ENCODE peak calls at places on chromosomes 12 and 14, in four cellular contexts. J is CD8-positive, alpha-beta T cell; Z is Calu3; I is GM19239. W is an unnamed sample.

GRCh38 chr12:6828671-6829531 is 694 bp downstream of the P3H3 start:
- DNase-seq in J (peak; percentile 19), Z (peak; percentile 19), I (no peak), W (peak; percentile 26)

GRCh38 chr12:14938301-14938700 is at the start of gene ERP27:
- DNase-seq in J (no peak), Z (no peak), I (no peak), W (no peak)

GRCh38 chr14:76304536-76305473 is 71.1 kb upstream of the ESRRB start:
- DNase-seq in J (no peak), Z (no peak), I (no peak), W (no peak)

GRCh38 chr12:82329508-82329907 is 28.7 kb downstream of the CCDC59 start:
- DNase-seq in J (no peak), Z (no peak), I (no peak), W (no peak)

GRCh38 chr14:23071975-23072539 is 14.7 kb upstream of the CDH24 start:
- DNase-seq in J (no peak), Z (no peak), I (no peak), W (no peak)

GRCh38 chr12:68048648-68049297 is 59.5 kb downstream of the IFNG-AS1 start:
- DNase-seq in J (no peak), Z (no peak), I (no peak), W (no peak)

GRCh38 chr12:48936379-48936979 is 11.2 kb upstream of the FKBP11 start:
- DNase-seq in J (peak; percentile 78), Z (peak; percentile 74), I (peak; percentile 74), W (peak; percentile 91)

GRCh38 chr12:13950502-13950901 is 30.9 kb downstream of the GRIN2B start:
- DNase-seq in J (no peak), Z (no peak), I (no peak), W (no peak)

GRCh38 chr14:58899317-58899713 is 261.6 kb downstream of the DACT1 start:
- DNase-seq in J (no peak), Z (no peak), I (no peak), W (no peak)

GRCh38 chr12:103841690-103842584 is 903 bp upstream of the NT5DC3 start:
- DNase-seq in J (peak; percentile 11), Z (peak; percentile 84), I (peak; percentile 17), W (peak; percentile 14)

GRCh38 chr14:55957950-55958349 is 160.3 kb upstream of the PELI2 start:
- DNase-seq in J (no peak), Z (no peak), I (no peak), W (no peak)

GRCh38 chr14:77111021-77111420 is 13.0 kb downstream of the CIPC start:
- DNase-seq in J (no peak), Z (no peak), I (no peak), W (no peak)

GRCh38 chr12:617304-617915 is 45.8 kb downstream of the NINJ2 start:
- DNase-seq in J (no peak), Z (no peak), I (no peak), W (no peak)

GRCh38 chr14:22870811-22871199 is 735 bp upstream of the LRP10 start:
- DNase-seq in J (no peak), Z (no peak), I (no peak), W (no peak)

GRCh38 chr12:123384994-123385376 is 1.1 kb downstream of the KMT5A start:
- DNase-seq in J (no peak), Z (no peak), I (no peak), W (no peak)

GRCh38 chr14:25658988-25659387 is 609.0 kb upstream of the STXBP6 start:
- DNase-seq in J (no peak), Z (no peak), I (no peak), W (no peak)

GRCh38 chr12:14774074-14774943 is 29.0 kb downstream of the WBP11 start:
- DNase-seq in J (peak; percentile 81), Z (peak; percentile 90), I (peak; percentile 64), W (peak; percentile 82)

GRCh38 chr12:27525373-27525772 is 1.4 kb downstream of the PPFIBP1 start:
- DNase-seq in J (no peak), Z (no peak), I (no peak), W (no peak)

GRCh38 chr14:57845802-57846531 is 19.9 kb downstream of the SLC35F4 start:
- DNase-seq in J (no peak), Z (no peak), I (no peak), W (no peak)

GRCh38 chr12:1630081-1630826 is 1.2 kb downstream of the WNT5B start:
- DNase-seq in J (no peak), Z (peak; percentile 47), I (no peak), W (no peak)

GRCh38 chr14:94361682-94362081 is 26.7 kb downstream of the SERPINA1 start:
- DNase-seq in J (no peak), Z (no peak), I (no peak), W (no peak)

GRCh38 chr14:28294834-28295440 is 471.6 kb upstream of the FOXG1 start:
- DNase-seq in J (no peak), Z (peak; percentile 6), I (no peak), W (no peak)

GRCh38 chr12:40534828-40535227 is 157.4 kb upstream of the CNTN1 start:
- DNase-seq in J (no peak), Z (no peak), I (no peak), W (no peak)

GRCh38 chr12:42789808-42790760 is 200.5 kb upstream of the PRICKLE1 start:
- DNase-seq in J (no peak), Z (no peak), I (no peak), W (no peak)

GRCh38 chr14:22084393-22085281 is 411.0 kb upstream of the OR4E1 start:
- DNase-seq in J (no peak), Z (peak; percentile 20), I (no peak), W (no peak)

GRCh38 chr12:111238075-111238734 is 130.7 kb downstream of the PHETA1 start:
- DNase-seq in J (no peak), Z (no peak), I (no peak), W (no peak)

GRCh38 chr14:90024910-90025309 is 36.9 kb upstream of the KCNK13 start:
- DNase-seq in J (no peak), Z (no peak), I (no peak), W (no peak)